ENCODE peak calls at places on chromosomes 6 and 20, in four cellular contexts. N is A549, X is HL-60, F is Peyer's patch. A is an unnamed sample.

GRCh38 chr6:22598386-22598785 is 29.0 kb downstream of the HDGFL1 start:
- DNase-seq in X (no peak), N (no peak), F (no peak), A (no peak)

GRCh38 chr20:12984863-12985262 is 23.9 kb upstream of the SPTLC3 start:
- DNase-seq in X (no peak), N (no peak), F (no peak), A (no peak)

GRCh38 chr20:43959079-43959919 is 44.6 kb downstream of the TOX2 start:
- DNase-seq in N (no peak), X (peak; percentile 58), F (peak; percentile 58), A (peak; percentile 70)

GRCh38 chr20:51321343-51322163 is 221.0 kb downstream of the NFATC2 start:
- DNase-seq in F (no peak), X (no peak), N (no peak), A (no peak)

GRCh38 chr20:48886189-48886588 is 35.3 kb upstream of the ARFGEF2 start:
- DNase-seq in N (no peak), X (no peak), F (no peak), A (no peak)

GRCh38 chr20:33410081-33410742 is 8.9 kb upstream of the CDK5RAP1 start:
- DNase-seq in X (no peak), F (no peak), N (no peak), A (no peak)

GRCh38 chr6:79467716-79468115 is 69.5 kb downstream of the LCA5 start:
- DNase-seq in X (no peak), F (no peak), N (no peak), A (no peak)

GRCh38 chr6:168326294-168327261 is 7.0 kb upstream of the DACT2 start:
- DNase-seq in N (no peak), F (no peak), X (no peak), A (no peak)

GRCh38 chr6:100464910-100465700 is at the start of gene SIM1:
- DNase-seq in X (peak; percentile 5), N (no peak), F (no peak), A (no peak)

GRCh38 chr20:58384821-58385220 is 4.2 kb upstream of the VAPB start:
- DNase-seq in F (no peak), X (no peak), N (no peak), A (no peak)

GRCh38 chr6:24923885-24924401 is 11.8 kb downstream of the RIPOR2 start:
- DNase-seq in N (no peak), F (no peak), X (no peak), A (no peak)

GRCh38 chr6:28633445-28634215 is 107.9 kb downstream of the GPX5 start:
- DNase-seq in X (no peak), N (no peak), F (no peak), A (no peak)

DNA sequence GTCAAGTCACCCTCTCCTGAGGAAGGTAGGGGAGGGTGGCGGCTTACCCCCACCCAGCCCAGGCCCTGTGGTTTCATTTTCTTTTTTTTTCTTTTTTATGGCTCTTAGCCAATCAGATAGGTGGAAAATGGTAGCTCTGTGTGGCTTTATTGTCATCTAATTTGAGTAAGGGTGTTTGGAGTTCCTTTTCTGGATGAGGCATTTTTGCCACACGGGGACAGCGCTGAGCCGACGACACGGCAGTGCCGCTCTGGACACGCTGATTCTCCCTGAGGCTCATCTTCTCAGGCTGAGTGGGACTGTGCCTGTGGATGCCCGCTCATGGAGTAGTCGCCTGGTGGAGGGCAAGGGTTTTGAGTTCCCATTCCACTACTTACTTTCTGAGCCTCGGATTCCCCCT is 37.6 kb upstream of the ANGPT4 start:
- DNase-seq in N (peak; percentile 22), F (no peak), X (no peak), A (no peak)
- TF ChIP-seq CTCF in N (peak; percentile 15), F (no peak), X (no peak), A (peak; percentile 48)

DNA sequence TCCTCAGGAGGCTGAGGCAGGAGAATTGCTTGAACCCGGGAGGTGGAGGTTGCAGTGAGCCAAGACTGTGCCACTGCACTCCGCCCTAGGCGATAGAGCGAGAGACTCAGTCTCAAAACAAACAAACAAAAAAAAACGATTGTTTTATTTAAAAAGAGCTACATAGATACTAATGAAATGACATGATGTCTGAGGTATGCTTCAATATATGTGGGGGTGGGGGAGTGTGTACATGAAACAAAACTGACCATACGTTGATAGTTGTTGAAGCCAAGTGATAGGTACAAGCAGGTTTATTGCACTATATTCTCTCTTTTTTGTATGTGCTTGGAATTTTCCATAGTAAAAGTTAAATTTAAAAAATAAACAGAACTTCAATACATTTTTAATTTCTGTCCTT is 240.1 kb downstream of the TFAP2A start:
- DNase-seq in N (no peak), F (no peak), X (no peak), A (no peak)
- TF ChIP-seq CTCF in N (no peak), F (no peak), X (no peak), A (no peak)

GRCh38 chr6:82781805-82782204 is 283.8 kb downstream of the UBE3D start:
- DNase-seq in N (no peak), X (no peak), F (no peak), A (no peak)

GRCh38 chr6:82785206-82785605 is 280.4 kb downstream of the UBE3D start:
- DNase-seq in X (no peak), F (no peak), N (no peak), A (no peak)

GRCh38 chr6:82786251-82786650 is 279.4 kb downstream of the UBE3D start:
- DNase-seq in F (no peak), X (no peak), N (no peak), A (no peak)

GRCh38 chr6:82780334-82780733 is 285.3 kb downstream of the UBE3D start:
- DNase-seq in N (no peak), X (no peak), F (no peak), A (no peak)

DNA sequence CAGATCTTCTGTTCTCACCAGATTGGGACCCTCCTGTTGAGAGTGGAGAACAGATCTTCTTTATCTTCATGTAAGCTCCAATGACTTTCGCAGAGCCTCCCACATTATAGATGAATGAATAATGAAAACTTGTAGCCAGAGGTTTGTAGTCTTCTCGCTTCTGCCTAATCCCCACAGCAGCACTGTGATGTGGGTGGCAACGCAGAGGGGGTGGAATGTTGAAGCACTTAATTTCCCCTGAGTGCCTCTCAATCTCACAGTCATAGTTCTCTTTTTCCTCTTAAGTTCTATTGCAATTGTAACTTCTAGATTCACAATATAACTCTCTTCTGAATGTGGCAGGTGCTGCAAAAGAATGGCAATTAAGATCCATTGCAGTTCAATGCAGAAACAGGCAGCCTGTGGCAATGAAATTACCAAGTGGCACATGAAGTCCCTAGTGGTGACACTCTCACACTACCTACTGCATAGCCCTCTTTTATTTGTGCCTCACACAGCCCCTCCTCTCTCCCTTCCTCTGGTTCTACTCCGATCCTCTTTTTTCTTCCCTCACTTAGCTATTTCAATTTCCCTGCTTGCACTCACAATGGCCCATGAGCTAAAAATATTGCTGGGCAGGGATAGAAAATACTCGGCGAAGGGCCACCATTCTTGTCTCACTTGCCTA is 281.9 kb downstream of the UBE3D start:
- DNase-seq in F (no peak), N (peak; percentile 2), X (no peak), A (peak; percentile 0)
- TF ChIP-seq CTCF in F (no peak), N (no peak), X (no peak), A (peak; percentile 51)

DNA sequence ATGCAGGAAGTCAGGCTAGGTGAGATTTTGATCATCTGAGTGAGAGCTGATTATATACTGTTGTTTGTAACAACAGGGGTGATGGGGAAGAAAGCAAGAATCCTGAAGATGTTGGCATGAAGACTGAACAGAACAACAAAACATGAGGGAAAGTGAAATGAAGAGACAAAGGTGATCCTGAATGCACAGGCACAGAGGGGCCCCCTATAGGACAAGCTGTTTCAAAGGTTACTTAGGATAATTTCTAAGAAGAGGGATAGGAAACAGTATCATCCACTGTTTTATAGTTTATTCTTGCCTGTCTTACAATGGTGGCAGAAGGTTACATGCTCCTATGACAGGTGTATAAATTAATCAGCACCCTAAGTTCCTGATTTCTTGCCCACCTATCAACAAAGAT is 192.2 kb downstream of the EDN1 start:
- DNase-seq in F (no peak), X (no peak), N (no peak), A (no peak)
- TF ChIP-seq CTCF in F (no peak), X (no peak), N (peak; percentile 39), A (peak; percentile 25)

GRCh38 chr20:63295422-63295821 is 2.4 kb downstream of the COL20A1 start:
- DNase-seq in X (no peak), F (no peak), N (no peak), A (no peak)
- TF ChIP-seq CTCF in X (no peak), F (no peak), N (peak; percentile 21), A (no peak)

GRCh38 chr20:56685879-56686278 is 56.8 kb downstream of the TFAP2C start:
- DNase-seq in X (no peak), F (no peak), N (no peak), A (no peak)
- TF ChIP-seq CTCF in X (no peak), F (no peak), N (no peak), A (no peak)

GRCh38 chr6:2102316-2102883 is 143.0 kb downstream of the GMDS start:
- DNase-seq in F (no peak), X (peak; percentile 10), N (no peak), A (no peak)

GRCh38 chr6:2102966-2103365 is 142.4 kb downstream of the GMDS start:
- DNase-seq in F (no peak), X (no peak), N (no peak), A (no peak)

GRCh38 chr6:2103644-2104523 is 141.5 kb downstream of the GMDS start:
- DNase-seq in F (no peak), X (peak; percentile 44), N (peak; percentile 33), A (peak; percentile 54)

GRCh38 chr6:2101213-2101612 is 144.2 kb downstream of the GMDS start:
- DNase-seq in F (no peak), X (no peak), N (no peak), A (no peak)

DNA sequence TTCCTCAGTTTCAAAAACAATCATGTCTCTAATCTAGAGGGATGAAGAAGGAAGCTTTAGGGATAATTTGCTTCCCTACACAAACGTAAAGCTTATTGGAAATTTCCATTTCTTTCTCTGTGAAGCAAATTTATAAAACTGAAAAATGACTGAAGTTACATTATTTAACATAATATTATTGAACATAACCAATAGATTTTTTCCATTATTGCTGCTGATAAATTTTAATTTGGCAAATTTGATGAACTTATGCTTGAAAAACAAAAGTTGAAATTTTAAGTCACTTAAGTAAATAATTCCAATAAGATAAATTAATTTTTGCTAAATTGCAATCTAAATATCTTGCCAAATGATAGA is 140.9 kb downstream of the GMDS start:
- DNase-seq in F (no peak), X (no peak), N (no peak), A (no peak)
- TF ChIP-seq CTCF in F (no peak), X (no peak), N (no peak), A (no peak)

GRCh38 chr20:1389703-1390385 is 3.0 kb downstream of the FKBP1A start:
- DNase-seq in N (no peak), X (no peak), F (no peak), A (no peak)
- TF ChIP-seq CTCF in N (no peak), X (no peak), F (no peak), A (no peak)

DNA sequence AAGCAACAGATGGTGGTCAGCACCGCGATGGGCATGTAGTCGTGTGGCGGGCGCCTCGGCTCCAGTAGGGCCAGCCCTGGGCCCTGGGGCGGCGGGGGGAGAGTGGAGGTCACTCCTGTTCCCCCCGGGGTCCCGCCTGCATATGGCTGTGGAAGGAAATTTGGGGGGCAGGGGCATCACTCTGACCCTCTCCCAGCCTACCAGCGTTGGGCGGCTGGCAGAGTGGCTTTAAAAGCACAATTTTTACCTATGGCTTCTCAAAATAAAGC is 2.2 kb downstream of the PRRT1 start:
- DNase-seq in N (no peak), F (no peak), X (no peak), A (no peak)
- TF ChIP-seq CTCF in N (no peak), F (no peak), X (no peak), A (no peak)

GRCh38 chr20:60271597-60271996 is 313.4 kb downstream of the CDH26 start:
- DNase-seq in N (peak; percentile 15), X (no peak), F (no peak), A (no peak)
- TF ChIP-seq CTCF in N (no peak), X (peak; percentile 3), F (no peak), A (peak; percentile 18)

A was measured in LNCaP clone FGC.